ENCODE peak calls at places on chromosomes 13 and 19, in six cellular contexts. B is tibial nerve, H is AG04450, O is A673, S is testis, R is GM12865. N is an unnamed sample.

GRCh38 chr19:27774337-27774736 is 1438.6 kb downstream of the UQCRFS1 start:
- DNase-seq in B (no peak), H (no peak), O (peak; percentile 25), S (no peak), R (no peak), N (no peak)

GRCh38 chr13:73687087-73687486 is 447.1 kb downstream of the KLF12 start:
- DNase-seq in B (no peak), H (no peak), O (peak; percentile 31), S (no peak), R (no peak), N (peak; percentile 49)

GRCh38 chr13:33448889-33449288 is 163.3 kb upstream of the STARD13 start:
- DNase-seq in B (no peak), H (no peak), O (no peak), S (no peak), R (no peak), N (no peak)

GRCh38 chr13:37492741-37493514 is 105.6 kb downstream of the POSTN start:
- DNase-seq in B (no peak), H (peak; percentile 53), O (no peak), S (no peak), R (no peak), N (peak; percentile 91)

GRCh38 chr19:40716031-40716654 is 543 bp downstream of the COQ8B start:
- DNase-seq in B (peak; percentile 61), H (peak; percentile 6), O (no peak), S (no peak), R (peak; percentile 58), N (no peak)

GRCh38 chr13:75312884-75313520 is 169.0 kb downstream of the TBC1D4 start:
- DNase-seq in B (no peak), H (no peak), O (no peak), S (no peak), R (peak; percentile 64), N (no peak)

GRCh38 chr13:38543561-38543960 is 143.3 kb upstream of the FREM2 start:
- DNase-seq in B (no peak), H (no peak), O (no peak), S (no peak), R (no peak), N (no peak)

GRCh38 chr13:24717217-24717616 is 37.0 kb downstream of the ATP12A start:
- DNase-seq in B (no peak), H (no peak), O (no peak), S (no peak), R (no peak), N (no peak)

GRCh38 chr13:60329221-60329983 is 67.6 kb upstream of the TDRD3 start:
- DNase-seq in B (no peak), H (no peak), O (peak; percentile 93), S (peak; percentile 43), R (peak; percentile 61), N (peak; percentile 48)

GRCh38 chr19:51800849-51801244 is 5.9 kb downstream of the FPR3 start:
- DNase-seq in B (no peak), H (no peak), O (no peak), S (no peak), R (no peak), N (peak; percentile 72)

GRCh38 chr19:13103961-13104847 is 1.5 kb upstream of the LYL1 start:
- DNase-seq in B (no peak), H (no peak), O (no peak), S (peak; percentile 46), R (peak; percentile 88), N (no peak)

GRCh38 chr13:100541882-100542545 is 46.6 kb downstream of the GGACT start:
- DNase-seq in B (no peak), H (no peak), O (peak; percentile 47), S (no peak), R (no peak), N (no peak)

GRCh38 chr19:29188704-29189375 is 24.1 kb downstream of the UQCRFS1 start:
- DNase-seq in B (no peak), H (no peak), O (no peak), S (no peak), R (no peak), N (peak; percentile 23)

GRCh38 chr13:95643814-95644598 is 500 bp downstream of the DZIP1 start:
- DNase-seq in B (no peak), H (no peak), O (peak; percentile 15), S (peak; percentile 27), R (no peak), N (peak; percentile 55)

GRCh38 chr19:11159598-11160001 is 4.0 kb upstream of the SPC24 start:
- DNase-seq in B (peak; percentile 50), H (no peak), O (no peak), S (no peak), R (no peak), N (peak; percentile 76)

GRCh38 chr13:39108746-39109145 is 70.5 kb downstream of the NHLRC3 start:
- DNase-seq in B (no peak), H (no peak), O (no peak), S (no peak), R (no peak), N (no peak)

GRCh38 chr13:32790731-32791130 is 204.5 kb downstream of the PDS5B start:
- DNase-seq in B (no peak), H (no peak), O (peak; percentile 28), S (no peak), R (no peak), N (no peak)

GRCh38 chr13:23739597-23739996 is 149.6 kb downstream of the MIPEP start:
- DNase-seq in B (no peak), H (no peak), O (no peak), S (no peak), R (no peak), N (no peak)

GRCh38 chr19:41934849-41935374 is 6.7 kb upstream of the ERFL start:
- DNase-seq in B (peak; percentile 72), H (peak; percentile 13), O (peak; percentile 79), S (peak; percentile 73), R (peak; percentile 85), N (peak; percentile 58)

GRCh38 chr19:10009269-10009665 is 1.0 kb downstream of the COL5A3 start:
- DNase-seq in B (peak; percentile 67), H (peak; percentile 85), O (peak; percentile 88), S (peak; percentile 74), R (no peak), N (peak; percentile 93)

DNA sequence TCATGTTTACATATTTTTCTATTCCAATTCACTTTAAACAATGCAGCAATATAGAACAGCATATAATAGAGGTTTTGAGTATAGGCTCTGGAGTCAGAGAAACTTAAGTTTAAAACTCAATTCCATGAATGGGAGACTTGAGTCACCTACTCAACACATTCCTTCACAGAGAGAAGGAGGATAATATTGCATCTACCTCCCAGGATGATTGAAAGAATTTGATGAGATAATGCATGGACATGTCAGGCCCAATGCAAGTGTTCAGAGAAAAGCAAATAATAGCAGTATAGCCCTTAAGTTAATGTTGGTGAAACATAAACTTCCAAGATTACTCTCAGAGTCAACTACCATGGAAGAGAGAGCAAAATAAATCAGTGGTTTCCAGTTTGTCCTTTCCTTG is 170.2 kb downstream of the DCLK1 start:
- DNase-seq in B (no peak), H (no peak), O (no peak), S (no peak), R (no peak), N (no peak)
- H3K4me3 ChIP-seq in B (no peak overlapping the region), H (no peak overlapping the region), O (no peak overlapping the region), S (no peak overlapping the region), R (no peak overlapping the region), N (no peak overlapping the region)

GRCh38 chr13:77919351-77920294 is 992 bp upstream of the EDNRB start:
- DNase-seq in B (peak; percentile 19), H (no peak), O (peak; percentile 67), S (peak; percentile 43), R (peak; percentile 18), N (peak; percentile 52)

GRCh38 chr13:77915676-77916075 is 3.0 kb downstream of the EDNRB start:
- DNase-seq in B (no peak), H (no peak), O (no peak), S (no peak), R (no peak), N (no peak)

GRCh38 chr13:77916481-77916880 is 2.1 kb downstream of the EDNRB start:
- DNase-seq in B (no peak), H (no peak), O (no peak), S (no peak), R (no peak), N (no peak)

DNA sequence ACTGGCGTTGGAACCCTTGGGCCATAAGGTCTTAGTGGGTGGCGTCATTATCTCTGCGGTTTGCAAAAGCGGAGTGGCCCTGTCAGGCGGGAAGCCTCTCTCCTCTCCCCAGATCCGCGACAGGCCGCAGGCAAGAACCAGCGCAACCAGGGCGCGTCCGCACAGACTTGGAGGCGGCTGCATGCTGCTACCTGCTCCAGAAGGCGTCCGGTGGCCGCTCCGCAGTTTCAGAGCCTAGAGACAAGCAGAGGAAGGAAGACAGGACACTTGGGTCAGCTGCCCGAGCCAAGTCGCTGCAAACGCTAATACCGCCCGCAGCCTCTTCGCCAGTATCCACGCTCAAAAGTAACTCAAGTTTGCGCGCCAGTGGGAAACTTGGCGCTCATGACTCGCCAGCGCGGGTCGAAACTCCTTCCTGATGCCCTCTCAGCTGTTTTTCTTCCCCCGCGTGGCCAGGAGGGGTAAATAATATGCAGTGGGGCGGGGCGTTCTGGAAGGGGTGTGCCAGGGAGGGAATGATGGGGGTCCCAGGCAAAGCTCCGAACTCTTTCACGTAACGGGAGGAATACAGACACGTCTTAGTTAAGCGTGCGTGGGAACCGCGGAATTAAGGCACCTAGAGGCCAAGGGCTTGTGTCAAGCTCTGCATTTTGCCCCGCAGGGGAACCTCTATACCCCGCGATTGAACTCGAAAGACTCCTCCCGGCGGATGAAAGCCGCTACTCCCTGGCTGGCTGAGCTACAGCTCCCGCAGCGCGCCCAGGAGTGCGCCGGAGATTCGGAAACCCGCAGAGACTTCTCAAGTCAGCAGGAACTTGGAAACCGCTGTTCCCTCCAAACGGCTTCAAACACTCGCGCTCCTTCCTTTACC is at the start of gene EDNRB:
- DNase-seq in B (peak; percentile 43), H (no peak), O (peak; percentile 81), S (peak; percentile 39), R (peak; percentile 25), N (peak; percentile 54)
- TF ChIP-seq CTCF in B (peak; percentile 58), H (peak; percentile 24), O (peak; percentile 28), S (peak; percentile 15), R (no peak), N (peak; percentile 22)

DNA sequence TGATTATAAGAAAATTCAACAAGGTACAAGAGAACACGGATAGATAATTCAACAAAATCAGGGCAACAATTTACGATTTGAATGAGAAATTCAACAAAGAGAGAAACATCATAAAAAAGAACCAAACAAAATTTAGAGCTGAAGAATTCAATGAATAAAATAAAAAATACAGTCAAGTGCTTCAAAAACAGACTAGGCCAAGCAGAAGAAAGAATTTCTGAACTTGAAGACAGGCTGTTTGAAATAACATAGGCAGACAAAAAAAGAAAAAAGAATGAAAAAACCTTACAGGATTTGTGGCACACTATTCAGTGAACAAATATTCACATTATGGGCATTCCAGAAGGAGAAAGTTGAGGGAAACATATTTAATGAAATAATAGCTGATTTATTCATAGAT is 31.1 kb downstream of the ZNF283 start:
- DNase-seq in B (no peak), H (no peak), O (no peak), S (no peak), R (no peak), N (no peak)
- H3K4me3 ChIP-seq in B (no peak overlapping the region), H (no peak overlapping the region), O (no peak overlapping the region), S (no peak overlapping the region), R (no peak overlapping the region), N (no peak overlapping the region)

GRCh38 chr19:18883530-18884304 is 12.2 kb downstream of the CERS1 start:
- DNase-seq in B (no peak), H (no peak), O (no peak), S (no peak), R (no peak), N (no peak)
- TF ChIP-seq CTCF in B (no peak), H (no peak), O (no peak), S (no peak), R (no peak), N (no peak)